ENCODE peak calls at places on chromosome 13, in seven cellular contexts. C is BJ, I is DND-41, V is GM23338, J is body of pancreas, U is dorsolateral prefrontal cortex, Y is left ventricle myocardium inferior. R is an unnamed sample. For H3K27me3, the result is how much of the 10 kb centered on the place peaks cover.

GRCh38 chr13:73200432-73200831 is 141.6 kb downstream of the KLF5 start:
- DNase-seq in C (no peak), I (no peak), V (no peak), J (peak), U (no peak), Y (no peak), R (no peak)

GRCh38 chr13:23434431-23434830 is 929 bp upstream of the SACS start:
- DNase-seq in C (no peak), I (no peak), V (no peak), J (no peak), U (no peak), Y (no peak), R (no peak)

GRCh38 chr13:30805132-30805537 is 69.8 kb downstream of the ALOX5AP start:
- DNase-seq in C (no peak), I (no peak), V (no peak), J (no peak), U (no peak), Y (no peak), R (no peak)

GRCh38 chr13:80307401-80307987 is 33.4 kb downstream of the SPRY2 start:
- DNase-seq in C (no peak), I (no peak), V (no peak), J (no peak), U (no peak), Y (no peak), R (no peak)

GRCh38 chr13:87368639-87369038 is 302.5 kb upstream of the SLITRK5 start:
- DNase-seq in C (no peak), I (no peak), V (no peak), J (no peak), U (no peak), Y (no peak), R (no peak)

GRCh38 chr13:59364508-59365187 is 799.1 kb downstream of the DIAPH3 start:
- DNase-seq in C (no peak), I (no peak), V (peak), J (no peak), U (no peak), Y (no peak), R (no peak)

GRCh38 chr13:72792640-72793039 is 10.7 kb downstream of the PIBF1 start:
- DNase-seq in C (no peak), I (no peak), V (no peak), J (no peak), U (no peak), Y (no peak), R (no peak)

GRCh38 chr13:45799451-45799850 is 52.1 kb downstream of the SIAH3 start:
- DNase-seq in C (no peak), I (no peak), V (no peak), J (no peak), U (no peak), Y (peak), R (no peak)

GRCh38 chr13:80180745-80181144 is 160.2 kb downstream of the SPRY2 start:
- DNase-seq in C (no peak), I (no peak), V (no peak), J (no peak), U (peak), Y (no peak), R (no peak)

GRCh38 chr13:72062566-72062965 is 195.6 kb upstream of the DACH1 start:
- DNase-seq in C (no peak), I (no peak), V (peak), J (no peak), U (no peak), Y (peak), R (no peak)

GRCh38 chr13:55577082-55577846 is 1563.5 kb upstream of the PRR20A start:
- DNase-seq in C (no peak), I (no peak), V (peak), J (no peak), U (no peak), Y (no peak), R (no peak)

GRCh38 chr13:75357576-75358295 is 124.2 kb downstream of the TBC1D4 start:
- DNase-seq in C (no peak), I (peak), V (peak), J (no peak), U (peak), Y (no peak), R (no peak)

GRCh38 chr13:20125783-20126165 is 35.1 kb downstream of the GJA3 start:
- DNase-seq in C (no peak), I (no peak), V (no peak), J (no peak), U (no peak), Y (no peak), R (no peak)

GRCh38 chr13:20127563-20128458 is 33.0 kb downstream of the GJA3 start:
- DNase-seq in C (no peak), I (peak), V (peak), J (peak), U (no peak), Y (peak), R (no peak)

GRCh38 chr13:20126460-20127262 is 34.2 kb downstream of the GJA3 start:
- DNase-seq in C (no peak), I (no peak), V (no peak), J (no peak), U (no peak), Y (no peak), R (no peak)

GRCh38 chr13:20128459-20128927 is 32.4 kb downstream of the GJA3 start:
- DNase-seq in C (no peak), I (peak), V (no peak), J (peak), U (no peak), Y (no peak), R (no peak)

DNA sequence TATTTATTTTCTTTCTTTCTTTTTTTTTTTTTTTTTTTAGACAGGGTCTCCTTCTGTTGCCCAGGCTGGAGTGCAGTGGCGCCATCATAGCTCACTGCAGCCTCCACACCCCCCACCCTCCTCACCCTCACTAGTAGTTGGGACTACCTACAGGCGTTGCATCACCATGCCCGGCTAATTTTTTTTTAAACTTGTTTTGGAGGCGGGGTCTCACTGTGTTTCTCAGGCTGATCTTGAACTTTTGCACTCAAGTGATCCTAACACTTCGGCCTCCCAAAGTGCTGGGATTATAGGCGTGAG is 33.6 kb downstream of the GJA3 start:
- DNase-seq in C (no peak), I (peak), V (no peak), J (no peak), U (no peak), Y (no peak), R (no peak)
- H3K27me3 ChIP-seq in C (under half), I (under half), V (under half), J (under half), U (under half), Y (under half), R (under half)

GRCh38 chr13:66691149-66691548 is 539.0 kb downstream of the PCDH9 start:
- DNase-seq in C (no peak), I (no peak), V (no peak), J (no peak), U (no peak), Y (no peak), R (no peak)

GRCh38 chr13:66689628-66690027 is 540.5 kb downstream of the PCDH9 start:
- DNase-seq in C (no peak), I (no peak), V (peak), J (no peak), U (no peak), Y (no peak), R (no peak)

GRCh38 chr13:66689037-66689619 is 541.0 kb downstream of the PCDH9 start:
- DNase-seq in C (no peak), I (no peak), V (peak), J (no peak), U (no peak), Y (no peak), R (no peak)

DNA sequence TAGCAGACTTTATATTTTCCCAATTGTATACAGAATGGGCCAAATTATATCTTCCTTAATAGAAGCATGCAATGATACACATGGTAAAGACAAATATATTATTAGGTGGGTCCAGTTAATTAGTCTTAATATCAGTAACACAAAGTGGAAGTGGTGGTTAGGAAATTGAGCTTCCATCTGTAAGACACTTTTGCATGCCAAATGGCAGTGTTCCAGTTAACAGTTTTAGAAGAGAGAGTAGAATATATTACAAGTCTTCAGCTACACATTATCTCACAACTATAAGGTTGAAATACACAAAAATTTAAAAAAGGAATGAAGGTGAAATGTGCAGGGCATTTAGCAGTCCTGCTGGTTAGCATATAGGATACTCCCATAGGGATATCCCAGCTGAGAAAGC is 536.5 kb downstream of the PCDH9 start:
- DNase-seq in C (no peak), I (no peak), V (no peak), J (no peak), U (no peak), Y (no peak), R (no peak)
- TF ChIP-seq CTCF in C (no peak), I (no peak), V (no peak), J (no peak), U (no peak), Y (no peak), R (no peak)

DNA sequence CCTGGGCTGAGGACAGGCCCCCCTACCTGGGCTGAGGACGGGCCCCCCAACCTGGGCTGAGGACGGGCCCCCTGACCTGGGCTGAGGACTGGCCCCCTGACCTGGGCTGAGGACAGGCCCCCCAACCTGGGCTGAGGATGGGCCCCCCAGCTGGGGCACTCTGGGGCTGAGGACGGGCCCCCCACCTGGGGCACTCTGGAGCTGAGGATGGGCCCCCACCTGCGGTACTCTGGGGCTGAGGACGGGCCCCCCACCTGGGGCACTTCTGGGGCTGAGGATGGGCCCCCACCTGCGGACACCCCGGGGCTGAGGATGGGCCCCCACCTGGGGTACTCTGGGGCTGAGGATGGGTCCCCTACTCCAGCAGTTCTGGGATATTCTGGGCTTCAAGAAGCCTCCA is 65.5 kb downstream of the RASA3 start:
- DNase-seq in C (no peak), I (no peak), V (no peak), J (no peak), U (no peak), Y (no peak), R (no peak)
- H3K4me3 ChIP-seq in C (no peak), I (no peak), V (no peak), J (no peak), U (no peak), Y (no peak), R (no peak)

DNA sequence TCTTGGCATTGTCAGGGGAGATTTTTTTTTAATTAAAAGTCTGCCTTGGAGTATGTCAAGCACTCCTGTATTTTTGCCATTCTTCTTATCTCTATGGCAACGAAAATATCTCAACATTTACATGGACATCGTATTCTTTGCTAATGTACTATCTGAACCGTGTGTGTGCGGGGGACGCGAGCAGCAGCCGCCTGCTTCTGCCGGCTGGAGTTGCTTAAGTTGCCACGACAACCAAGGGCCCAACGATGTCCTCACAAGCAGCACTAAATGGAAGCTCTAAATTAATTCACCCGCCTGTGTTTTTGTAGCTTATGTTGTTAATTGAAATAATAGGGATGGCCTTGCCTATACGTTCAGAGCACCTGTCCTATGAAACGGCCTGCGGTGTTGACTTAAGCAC is 309.5 kb downstream of the TEX29 start:
- DNase-seq in C (no peak), I (no peak), V (no peak), J (no peak), U (no peak), Y (no peak), R (no peak)
- H3K27me3 ChIP-seq in C (under half), I (under half), V (under half), J (under half), U (under half), Y (under half), R (under half)

GRCh38 chr13:90534617-90535340 is 812.7 kb upstream of the MIR17HG start:
- DNase-seq in C (peak), I (no peak), V (no peak), J (no peak), U (no peak), Y (no peak), R (no peak)
- TF ChIP-seq CTCF in C (no peak), I (no peak), V (no peak), J (no peak), U (no peak), Y (no peak), R (no peak)

DNA sequence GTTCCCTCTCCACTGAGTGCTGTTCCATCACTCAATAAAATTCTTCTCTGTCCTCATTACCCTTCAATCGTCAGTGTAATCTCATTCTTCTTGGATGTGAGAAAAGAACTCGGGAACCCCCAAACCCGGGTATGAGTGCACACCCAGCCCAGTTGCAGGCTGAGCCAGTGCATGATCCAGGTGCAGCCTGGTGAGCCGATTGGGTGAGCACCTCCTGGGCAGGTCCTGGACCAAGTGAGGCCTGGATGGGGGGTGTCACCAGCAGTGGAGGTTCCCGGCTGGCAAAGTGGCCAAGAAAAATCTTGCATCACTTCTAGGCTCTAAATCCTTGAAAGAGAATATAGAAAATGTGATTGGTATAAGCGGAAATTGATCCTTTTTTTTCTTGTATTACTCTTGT is 878.8 kb upstream of the KLHL1 start:
- DNase-seq in C (no peak), I (no peak), V (no peak), J (no peak), U (no peak), Y (no peak), R (no peak)
- H3K4me3 ChIP-seq in C (no peak), I (no peak), V (no peak), J (no peak), U (no peak), Y (no peak), R (no peak)

DNA sequence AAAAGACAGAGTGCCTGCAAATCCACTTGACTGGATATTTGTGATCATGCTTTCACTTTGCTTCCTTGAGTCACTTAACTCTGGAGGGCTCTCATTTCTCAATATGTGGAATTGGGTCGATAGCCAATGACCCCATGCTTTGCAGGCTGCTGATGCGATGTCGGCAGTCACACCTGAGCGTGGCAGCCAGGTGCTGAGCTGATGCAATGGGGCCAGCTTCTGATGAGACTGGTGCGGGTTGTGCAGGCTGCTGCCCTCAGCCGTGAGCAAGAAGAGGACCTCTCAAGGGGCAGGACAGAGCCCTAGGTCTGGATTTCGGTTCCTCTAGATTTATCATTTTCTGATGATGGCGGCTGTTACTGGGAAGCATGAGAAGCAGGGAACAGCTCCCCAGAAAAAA is 334.1 kb downstream of the TEX29 start:
- DNase-seq in C (no peak), I (no peak), V (no peak), J (no peak), U (no peak), Y (no peak), R (no peak)
- H3K27me3 ChIP-seq in C (under half), I (under half), V (under half), J (under half), U (under half), Y (half or more), R (under half)

DNA sequence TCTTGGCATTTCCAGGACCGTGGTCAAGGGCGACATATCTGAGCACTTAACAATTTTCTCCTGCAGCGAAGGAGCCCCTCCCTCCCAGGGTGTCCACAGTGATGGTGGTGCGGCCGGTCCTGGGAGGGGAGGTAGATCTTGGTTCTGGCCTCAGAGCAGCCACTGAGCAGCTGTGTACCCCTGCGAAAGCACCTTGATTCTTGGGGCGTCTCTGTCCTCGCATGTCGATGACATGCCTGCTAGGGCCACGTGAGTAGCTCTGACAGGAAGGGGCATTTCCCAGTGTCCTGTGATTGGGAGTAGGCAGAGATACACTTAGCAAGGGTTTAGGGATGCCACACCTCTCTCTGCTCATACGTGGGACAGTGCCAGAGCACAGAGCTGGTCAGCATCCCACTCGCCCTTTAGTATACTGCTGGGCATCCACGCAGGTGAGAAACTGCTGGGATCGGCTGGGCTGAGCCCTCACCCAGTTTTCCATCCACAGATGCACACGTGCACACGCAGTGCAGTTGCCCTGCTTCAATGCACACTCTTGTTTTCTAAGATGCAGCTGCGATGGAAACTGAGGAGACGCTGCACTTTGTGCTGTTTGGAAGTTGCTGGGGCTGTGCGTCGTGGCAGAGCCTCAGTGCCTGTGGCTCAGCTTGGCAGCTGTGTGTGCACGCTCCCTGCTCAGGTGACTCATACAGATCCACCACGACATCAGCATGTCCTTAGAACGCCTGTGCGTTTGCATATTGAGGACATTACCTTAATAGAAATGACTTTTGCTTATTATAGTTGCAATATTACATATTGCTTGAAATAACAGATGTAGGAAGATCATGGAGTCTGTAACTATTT is 66.8 kb downstream of the TEX29 start:
- DNase-seq in C (no peak), I (no peak), V (no peak), J (no peak), U (no peak), Y (no peak), R (no peak)
- TF ChIP-seq CTCF in C (no peak), I (no peak), V (no peak), J (no peak), U (no peak), Y (no peak), R (no peak)

DNA sequence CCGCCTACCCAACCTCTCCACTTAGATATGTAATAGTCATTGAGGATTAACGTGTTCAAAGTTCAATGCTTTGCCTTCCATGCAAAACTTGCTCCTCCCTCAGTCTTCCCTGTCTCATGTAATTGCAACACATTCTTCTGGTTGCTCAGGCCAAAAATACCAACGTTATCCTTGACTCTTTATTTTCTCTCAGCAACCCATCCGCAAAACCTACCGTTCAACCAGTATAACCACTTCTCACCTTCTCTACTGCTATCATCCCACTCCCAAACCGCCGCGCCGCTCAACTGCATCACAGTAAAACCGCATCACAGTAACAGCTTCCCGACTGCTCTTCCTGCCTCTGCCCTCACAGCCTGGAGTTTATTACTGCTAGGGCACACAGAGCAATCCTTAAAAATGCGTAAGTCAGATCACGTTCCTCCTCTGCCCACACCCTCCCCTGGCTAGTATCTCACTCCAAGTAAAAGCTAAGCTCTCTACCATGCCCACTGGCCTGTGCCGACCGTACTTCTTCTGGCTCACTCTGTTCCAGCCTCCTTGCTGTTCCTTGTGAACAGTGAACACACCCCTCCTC is 8.2 kb downstream of the MTIF3 start:
- DNase-seq in C (no peak), I (peak), V (peak), J (no peak), U (no peak), Y (no peak), R (no peak)
- H3K4me3 ChIP-seq in C (no peak), I (no peak), V (no peak), J (no peak), U (no peak), Y (no peak), R (no peak)

GRCh38 chr13:50125556-50126377 is 110.5 kb downstream of the KCNRG start:
- DNase-seq in C (no peak), I (peak), V (peak), J (peak), U (peak), Y (peak), R (no peak)
- H3K27me3 ChIP-seq in C (under half), I (under half), V (half or more), J (under half), U (under half), Y (under half), R (under half)

R was measured in kidney epithelial cell.